ENCODE peak calls at places on chromosomes 1 and 21, in eight cellular contexts. D is cardiac muscle cell; A is HCT116; B is CD8-positive, alpha-beta memory T cell; K is kidney; J is breast epithelium; Z is lower lobe of right lung; L is psoas muscle. T is an unnamed sample.

GRCh38 chr1:9279172-9279840 is 13.4 kb upstream of the SPSB1 start:
- DNase-seq in D (no peak), A (no peak), B (no peak), K (peak; percentile 49), J (no peak), Z (no peak), L (no peak), T (no peak)

GRCh38 chr1:75720820-75721219 is 3.7 kb upstream of the ACADM start:
- DNase-seq in D (no peak), A (no peak), B (no peak), K (no peak), J (no peak), Z (no peak), L (no peak), T (no peak)

GRCh38 chr21:36773111-36773510 is 74.2 kb downstream of the SIM2 start:
- DNase-seq in D (no peak), A (no peak), B (no peak), K (peak; percentile 89), J (peak; percentile 83), Z (peak; percentile 72), L (peak; percentile 88), T (peak; percentile 80)

GRCh38 chr1:32681501-32681900 is 21.1 kb downstream of the SYNC start:
- DNase-seq in D (no peak), A (no peak), B (no peak), K (no peak), J (no peak), Z (no peak), L (no peak), T (peak; percentile 28)

GRCh38 chr1:23216771-23217420 is 406 bp downstream of the HTR1D start:
- DNase-seq in D (peak; percentile 61), A (no peak), B (no peak), K (no peak), J (no peak), Z (no peak), L (peak; percentile 19), T (no peak)

GRCh38 chr1:182069028-182069466 is 7.5 kb upstream of the ZNF648 start:
- DNase-seq in D (peak; percentile 82), A (peak; percentile 18), B (no peak), K (peak; percentile 69), J (no peak), Z (peak; percentile 74), L (peak; percentile 51), T (peak; percentile 81)

GRCh38 chr1:23743287-23744052 is at the start of gene ELOA:
- DNase-seq in D (peak; percentile 87), A (no peak), B (peak; percentile 68), K (peak; percentile 93), J (peak; percentile 64), Z (peak; percentile 86), L (peak; percentile 80), T (peak; percentile 79)

GRCh38 chr1:17066530-17067426 is 12.9 kb upstream of the SDHB start:
- DNase-seq in D (no peak), A (no peak), B (no peak), K (no peak), J (no peak), Z (no peak), L (no peak), T (no peak)

GRCh38 chr21:41774467-41775151 is 7.8 kb upstream of the RIPK4 start:
- DNase-seq in D (no peak), A (no peak), B (no peak), K (no peak), J (peak; percentile 53), Z (no peak), L (no peak), T (no peak)

GRCh38 chr1:44512313-44512885 is 107.3 kb downstream of the RNF220 start:
- DNase-seq in D (no peak), A (no peak), B (no peak), K (no peak), J (no peak), Z (no peak), L (no peak), T (no peak)

GRCh38 chr1:8424539-8425116 is 106.7 kb downstream of the SLC45A1 start:
- DNase-seq in D (peak; percentile 68), A (peak; percentile 22), B (peak; percentile 19), K (no peak), J (no peak), Z (peak; percentile 63), L (peak; percentile 58), T (peak; percentile 73)

GRCh38 chr1:54121482-54122130 is 31.2 kb downstream of the CDCP2 start:
- DNase-seq in D (peak; percentile 87), A (peak; percentile 29), B (peak; percentile 50), K (peak; percentile 93), J (peak; percentile 82), Z (peak; percentile 77), L (peak; percentile 77), T (peak; percentile 85)

DNA sequence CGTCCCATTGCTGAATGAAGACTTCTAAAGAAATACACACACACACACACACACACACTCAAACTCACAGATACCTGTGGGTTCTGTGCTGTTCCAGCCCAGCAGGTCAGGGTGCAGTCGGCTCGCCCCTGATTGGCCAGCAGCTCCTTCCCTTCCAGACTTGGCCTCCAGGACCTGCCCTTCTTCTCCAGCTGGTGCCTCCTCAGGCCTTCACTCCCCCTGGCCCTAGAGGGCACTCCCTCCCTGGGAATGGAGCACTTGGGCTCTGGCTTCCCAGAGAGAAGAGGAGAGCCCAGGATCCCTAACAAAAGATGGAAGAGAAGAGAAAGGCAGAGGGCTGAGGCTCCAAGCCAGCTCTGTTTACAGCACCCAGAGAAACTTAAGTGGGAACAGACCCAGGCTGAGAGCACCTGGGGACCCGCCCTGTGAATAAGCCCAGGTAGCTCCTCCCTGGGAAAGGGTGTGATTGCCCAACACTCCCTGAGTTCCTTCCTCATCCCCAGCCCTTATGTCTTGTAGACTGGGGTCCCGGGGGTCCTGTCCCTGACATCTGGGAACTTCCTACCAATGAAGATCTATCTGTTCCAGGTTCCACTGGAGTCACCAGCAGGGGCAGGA is at the start of gene PGLYRP3:
- DNase-seq in D (peak; percentile 14), A (peak; percentile 12), B (no peak), K (no peak), J (no peak), Z (no peak), L (no peak), T (no peak)
- H3K27ac ChIP-seq in D (no peak within 1 kb of the TSS), A (no peak within 1 kb of the TSS), B (no peak within 1 kb of the TSS), K (no peak within 1 kb of the TSS), J (no peak within 1 kb of the TSS), Z (no peak within 1 kb of the TSS), L (no peak within 1 kb of the TSS), T (no peak within 1 kb of the TSS)

GRCh38 chr1:161012420-161012819 is 8.5 kb downstream of the F11R start:
- DNase-seq in D (no peak), A (no peak), B (no peak), K (no peak), J (no peak), Z (no peak), L (no peak), T (no peak)

GRCh38 chr1:161009602-161010211 is 11.2 kb downstream of the F11R start:
- DNase-seq in D (no peak), A (no peak), B (no peak), K (no peak), J (no peak), Z (no peak), L (no peak), T (no peak)

GRCh38 chr1:161013104-161013590 is 7.8 kb downstream of the F11R start:
- DNase-seq in D (no peak), A (no peak), B (no peak), K (no peak), J (no peak), Z (no peak), L (no peak), T (no peak)

GRCh38 chr1:161017756-161018630 is 3.0 kb downstream of the F11R start:
- DNase-seq in D (no peak), A (no peak), B (no peak), K (no peak), J (no peak), Z (no peak), L (no peak), T (no peak)

GRCh38 chr1:161013591-161014513 is 7.1 kb downstream of the F11R start:
- DNase-seq in D (no peak), A (no peak), B (peak; percentile 39), K (peak; percentile 94), J (peak; percentile 89), Z (peak; percentile 93), L (peak; percentile 71), T (peak; percentile 79)
- H3K4me3 ChIP-seq in D (no peak overlapping the region), A (no peak overlapping the region), B (peak overlapping the region; percentile 65), K (peak overlapping the region; percentile 23), J (no peak overlapping the region), Z (peak overlapping the region; percentile 45), L (peak overlapping the region; percentile 36), T (no peak overlapping the region)

GRCh38 chr1:99663501-99663900 is 17.6 kb downstream of the PALMD start:
- DNase-seq in D (no peak), A (no peak), B (no peak), K (no peak), J (no peak), Z (no peak), L (no peak), T (no peak)

GRCh38 chr1:99661780-99662179 is 15.9 kb downstream of the PALMD start:
- DNase-seq in D (no peak), A (no peak), B (no peak), K (no peak), J (no peak), Z (no peak), L (no peak), T (no peak)

GRCh38 chr1:99665212-99665611 is 19.3 kb downstream of the PALMD start:
- DNase-seq in D (no peak), A (no peak), B (no peak), K (no peak), J (no peak), Z (no peak), L (no peak), T (no peak)

GRCh38 chr1:99660496-99660895 is 14.6 kb downstream of the PALMD start:
- DNase-seq in D (no peak), A (no peak), B (no peak), K (no peak), J (no peak), Z (no peak), L (no peak), T (no peak)

GRCh38 chr1:99662581-99663208 is 16.8 kb downstream of the PALMD start:
- DNase-seq in D (no peak), A (no peak), B (no peak), K (peak; percentile 85), J (peak; percentile 62), Z (no peak), L (peak; percentile 84), T (peak; percentile 81)
- H3K27ac ChIP-seq in D (no peak overlapping the region), A (no peak overlapping the region), B (no peak overlapping the region), K (peak overlapping the region; percentile 76), J (peak overlapping the region; percentile 81), Z (peak overlapping the region; percentile 57), L (peak overlapping the region; percentile 92), T (peak overlapping the region; percentile 78)

GRCh38 chr1:43267818-43268425 is 1.9 kb upstream of the TMEM125 start:
- DNase-seq in D (no peak), A (no peak), B (no peak), K (no peak), J (peak; percentile 12), Z (no peak), L (no peak), T (peak; percentile 7)
- H3K4me3 ChIP-seq in D (no peak overlapping the region), A (no peak overlapping the region), B (no peak overlapping the region), K (no peak overlapping the region), J (no peak overlapping the region), Z (no peak overlapping the region), L (no peak overlapping the region), T (no peak overlapping the region)